ENCODE peak calls at places on chromosome 7, in six cellular contexts. L is activated naive CD4-positive, alpha-beta T cell treated with Interleukin-2 at 50 U/mL for 16 hours; N is OCI-M1; S is NCI-H2029; X is H54; J is T1000. R is an unnamed sample.

GRCh38 chr7:36391436-36392198 is 2.0 kb downstream of the ANLN start:
- DNase-seq in L (no peak), N (peak; percentile 23), S (peak; percentile 27), X (peak; percentile 28), J (no peak), R (no peak)

GRCh38 chr7:17109017-17109416 is 189.4 kb upstream of the AHR start:
- DNase-seq in L (no peak), N (no peak), S (no peak), X (no peak), J (no peak), R (peak; percentile 66)

GRCh38 chr7:129363-130221 is 62.8 kb upstream of the FAM20C start:
- DNase-seq in L (no peak), N (no peak), S (no peak), X (no peak), J (no peak), R (peak; percentile 73)

GRCh38 chr7:54879776-54880175 is 120.8 kb upstream of the SEC61G start:
- DNase-seq in L (no peak), N (no peak), S (no peak), X (no peak), J (no peak), R (no peak)

GRCh38 chr7:28130277-28130676 is 50.3 kb downstream of the JAZF1 start:
- DNase-seq in L (no peak), N (no peak), S (no peak), X (no peak), J (no peak), R (peak; percentile 51)

GRCh38 chr7:29287366-29287765 is 92.8 kb downstream of the CHN2 start:
- DNase-seq in L (no peak), N (no peak), S (peak; percentile 23), X (peak; percentile 76), J (no peak), R (peak; percentile 93)

GRCh38 chr7:22995011-22995410 is 18.9 kb downstream of the HYCC1 start:
- DNase-seq in L (no peak), N (no peak), S (no peak), X (no peak), J (no peak), R (no peak)

GRCh38 chr7:118372530-118372929 is 148.0 kb downstream of the ANKRD7 start:
- DNase-seq in L (no peak), N (peak; percentile 90), S (no peak), X (no peak), J (no peak), R (peak; percentile 0)

GRCh38 chr7:77368974-77369373 is 47.2 kb downstream of the GSAP start:
- DNase-seq in L (no peak), N (peak; percentile 57), S (no peak), X (no peak), J (no peak), R (no peak)

GRCh38 chr7:111076205-111076604 is 14.7 kb upstream of the LRRN3 start:
- DNase-seq in L (peak; percentile 15), N (no peak), S (no peak), X (no peak), J (no peak), R (peak; percentile 67)

GRCh38 chr7:50359995-50360925 is 55.7 kb downstream of the IKZF1 start:
- DNase-seq in L (peak; percentile 83), N (peak; percentile 27), S (no peak), X (no peak), J (peak; percentile 23), R (peak; percentile 7)

GRCh38 chr7:34031156-34031555 is 125.8 kb downstream of the BMPER start:
- DNase-seq in L (no peak), N (no peak), S (no peak), X (no peak), J (no peak), R (no peak)